ENCODE peak calls at places on chromosome 21, in six cellular contexts. X is skeletal muscle cell; I is stimulated activated CD8-positive, alpha-beta memory T cell treated with anti-CD3 and anti-CD28 coated beads, Interleukin-15, amount 100 ng/mL, for 24 hours; J is fibroblast of lung; G is SK-N-DZ; D is body of pancreas. L is an unnamed sample.

GRCh38 chr21:45029298-45029967 is 44.9 kb upstream of the ADARB1 start:
- DNase-seq in X (no peak), I (no peak), J (no peak), G (peak), D (peak), L (no peak)

GRCh38 chr21:25313891-25314646 is 293.2 kb downstream of the MRPL39 start:
- DNase-seq in X (no peak), I (no peak), J (peak), G (peak), D (no peak), L (no peak)

GRCh38 chr21:45582128-45582527 is 39.9 kb upstream of the SLC19A1 start:
- DNase-seq in X (no peak), I (no peak), J (no peak), G (no peak), D (no peak), L (no peak)

GRCh38 chr21:43667191-43667904 is 8.0 kb downstream of the RRP1B start:
- DNase-seq in X (peak), I (no peak), J (peak), G (no peak), D (no peak), L (no peak)

GRCh38 chr21:32713726-32714125 is 14.1 kb downstream of the SYNJ1 start:
- DNase-seq in X (no peak), I (no peak), J (no peak), G (no peak), D (no peak), L (no peak)

GRCh38 chr21:43362306-43362927 is 64.5 kb downstream of the SIK1 start:
- DNase-seq in X (peak), I (peak), J (peak), G (peak), D (peak), L (peak)

GRCh38 chr21:33587792-33588484 is 546 bp downstream of the DONSON start:
- DNase-seq in X (no peak), I (no peak), J (peak), G (peak), D (peak), L (peak)

GRCh38 chr21:39663066-39663465 is 50.3 kb downstream of the B3GALT5 start:
- DNase-seq in X (no peak), I (no peak), J (no peak), G (no peak), D (no peak), L (no peak)

GRCh38 chr21:41864311-41865001 is 14.7 kb downstream of the PRDM15 start:
- DNase-seq in X (no peak), I (no peak), J (no peak), G (no peak), D (no peak), L (no peak)

GRCh38 chr21:27570306-27570868 is 603.5 kb upstream of the ADAMTS5 start:
- DNase-seq in X (peak), I (no peak), J (peak), G (no peak), D (peak), L (peak)

GRCh38 chr21:28900481-28900880 is 92.2 kb downstream of the LTN1 start:
- DNase-seq in X (no peak), I (no peak), J (no peak), G (no peak), D (no peak), L (no peak)

GRCh38 chr21:46284722-46285121 is 689 bp downstream of the MCM3AP start:
- DNase-seq in X (no peak), I (no peak), J (no peak), G (no peak), D (no peak), L (no peak)

GRCh38 chr21:36070999-36071398 is 1.2 kb downstream of the CBR1 start:
- DNase-seq in X (no peak), I (no peak), J (no peak), G (no peak), D (no peak), L (no peak)

GRCh38 chr21:37907076-37907475 is 9.2 kb downstream of the KCNJ6 start:
- DNase-seq in X (no peak), I (no peak), J (no peak), G (no peak), D (no peak), L (no peak)